ENCODE peak calls at places on chromosomes 6 and 20, in six cellular contexts. K is SK-N-SH, X is GM12878, S is K562, V is H1, R is HepG2. Q is an unnamed sample.

GRCh38 chr6:75922226-75922625 is 150.2 kb downstream of the IMPG1 start:
- DNase-seq in K (no peak), X (no peak), S (no peak), V (no peak), R (no peak), Q (no peak)

GRCh38 chr6:80132942-80133517 is 26.6 kb downstream of the BCKDHB start:
- DNase-seq in K (peak; percentile 39), X (no peak), S (peak; percentile 61), V (no peak), R (peak; percentile 27), Q (peak; percentile 52)

GRCh38 chr20:4812216-4812615 is 90.5 kb downstream of the PRND start:
- DNase-seq in K (no peak), X (no peak), S (no peak), V (no peak), R (no peak), Q (peak; percentile 84)

GRCh38 chr6:107561325-107561724 is 71.4 kb downstream of the SOBP start:
- DNase-seq in K (no peak), X (no peak), S (no peak), V (no peak), R (no peak), Q (no peak)

GRCh38 chr20:11366660-11367059 is 551.0 kb upstream of the BTBD3 start:
- DNase-seq in K (no peak), X (no peak), S (no peak), V (no peak), R (no peak), Q (no peak)

GRCh38 chr6:61649845-61650244 is 636.2 kb downstream of the KHDRBS2 start:
- DNase-seq in K (no peak), X (no peak), S (no peak), V (no peak), R (no peak), Q (no peak)

GRCh38 chr6:104986625-104987024 is 29.7 kb downstream of the LIN28B start:
- DNase-seq in K (no peak), X (no peak), S (no peak), V (no peak), R (no peak), Q (no peak)

GRCh38 chr6:138512615-138513014 is 13.3 kb upstream of the NHSL1 start:
- DNase-seq in K (no peak), X (no peak), S (no peak), V (no peak), R (no peak), Q (no peak)

GRCh38 chr20:33945391-33946079 is 48.2 kb upstream of the RALY start:
- DNase-seq in K (no peak), X (no peak), S (no peak), V (no peak), R (peak; percentile 55), Q (no peak)

GRCh38 chr6:42394151-42394550 is 57.6 kb downstream of the TRERF1 start:
- DNase-seq in K (no peak), X (no peak), S (no peak), V (no peak), R (no peak), Q (no peak)

GRCh38 chr6:38387994-38388393 is 251.7 kb downstream of the BTBD9 start:
- DNase-seq in K (peak; percentile 38), X (no peak), S (no peak), V (no peak), R (no peak), Q (no peak)

GRCh38 chr20:34008477-34008876 is 14.8 kb downstream of the RALY start:
- DNase-seq in K (no peak), X (no peak), S (no peak), V (no peak), R (no peak), Q (no peak)

GRCh38 chr20:34090645-34091044 is 21.4 kb downstream of the EIF2S2 start:
- DNase-seq in K (no peak), X (no peak), S (no peak), V (no peak), R (no peak), Q (no peak)

GRCh38 chr20:58697201-58697866 is 4.7 kb downstream of the NPEPL1 start:
- DNase-seq in K (no peak), X (no peak), S (peak; percentile 50), V (no peak), R (no peak), Q (no peak)

GRCh38 chr6:32838114-32838958 is at the start of gene TAP2:
- DNase-seq in K (peak; percentile 95), X (no peak), S (peak; percentile 96), V (no peak), R (peak; percentile 89), Q (peak; percentile 83)

GRCh38 chr20:1517010-1517409 is 25.8 kb upstream of the SIRPB2 start:
- DNase-seq in K (no peak), X (no peak), S (no peak), V (no peak), R (no peak), Q (no peak)

GRCh38 chr6:119978274-119978889 is 628.8 kb upstream of the MAN1A1 start:
- DNase-seq in K (peak; percentile 11), X (no peak), S (peak; percentile 14), V (no peak), R (peak; percentile 15), Q (no peak)

GRCh38 chr6:26534681-26535465 is 3.3 kb upstream of the HMGN4 start:
- DNase-seq in K (no peak), X (no peak), S (no peak), V (no peak), R (peak; percentile 65), Q (no peak)

GRCh38 chr6:17417817-17418216 is 24.4 kb downstream of the CAP2 start:
- DNase-seq in K (peak; percentile 16), X (no peak), S (no peak), V (peak; percentile 63), R (no peak), Q (no peak)
- H3K4me3 ChIP-seq in K (peak overlapping the region; percentile 23), X (no peak overlapping the region), S (no peak overlapping the region), V (no peak overlapping the region), R (no peak overlapping the region), Q (no peak overlapping the region)

GRCh38 chr6:2952557-2953095 is 18.7 kb downstream of the SERPINB6 start:
- DNase-seq in K (peak; percentile 88), X (no peak), S (peak; percentile 80), V (peak; percentile 89), R (peak; percentile 72), Q (peak; percentile 74)
- TF ChIP-seq GABPA in K (no peak), X (no peak), S (no peak), V (no peak), R (no peak), Q (no peak)

GRCh38 chr6:4316867-4317400 is 181.6 kb upstream of the ECI2 start:
- DNase-seq in K (no peak), X (no peak), S (peak; percentile 12), V (no peak), R (no peak), Q (peak; percentile 73)
- H3K4me3 ChIP-seq in K (no peak overlapping the region), X (no peak overlapping the region), S (no peak overlapping the region), V (no peak overlapping the region), R (no peak overlapping the region), Q (peak overlapping the region; percentile 17)

GRCh38 chr6:52019092-52019491 is 68.3 kb downstream of the PKHD1 start:
- DNase-seq in K (no peak), X (no peak), S (no peak), V (no peak), R (no peak), Q (no peak)
- TF ChIP-seq GABPA in K (no peak), X (no peak), S (no peak), V (no peak), R (no peak), Q (no peak)

DNA sequence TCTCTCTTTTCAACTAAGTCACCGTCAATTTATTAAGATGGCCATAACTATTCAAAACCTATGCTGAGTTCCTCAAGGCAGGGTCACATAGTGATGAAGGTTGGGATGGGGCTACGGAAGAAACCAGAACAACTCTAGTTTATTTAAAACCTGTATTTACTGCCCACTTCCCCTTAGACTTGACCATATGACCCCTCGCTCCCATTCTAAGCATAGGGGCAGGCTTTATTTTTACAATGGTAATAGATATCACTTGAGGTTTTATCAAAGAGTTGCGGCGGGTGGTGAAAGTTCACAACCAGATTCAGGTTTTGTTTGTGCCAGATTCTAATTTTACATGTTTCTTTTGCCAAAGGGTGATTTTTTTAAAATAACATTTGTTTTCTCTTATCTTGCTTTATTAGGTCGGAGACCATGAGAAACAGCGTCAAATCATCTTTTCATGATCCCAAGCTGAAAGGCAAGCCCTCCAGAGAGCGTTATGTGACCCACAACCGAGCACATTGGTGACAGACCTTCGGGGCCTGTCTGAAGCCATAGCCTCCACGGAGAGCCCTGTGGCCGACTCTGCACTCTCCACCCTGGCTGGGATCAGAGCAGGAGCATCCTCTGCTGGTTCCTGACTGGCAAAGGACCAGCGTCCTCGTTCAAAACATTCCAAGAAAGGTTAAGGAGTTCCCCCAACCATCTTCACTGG is 5.5 kb downstream of the EDN1 start:
- DNase-seq in K (no peak), X (no peak), S (no peak), V (no peak), R (no peak), Q (no peak)
- H3K4me3 ChIP-seq in K (no peak overlapping the region), X (no peak overlapping the region), S (no peak overlapping the region), V (no peak overlapping the region), R (no peak overlapping the region), Q (no peak overlapping the region)

GRCh38 chr6:142359271-142359960 is 57.6 kb downstream of the ADGRG6 start:
- DNase-seq in K (no peak), X (no peak), S (no peak), V (no peak), R (no peak), Q (no peak)
- TF ChIP-seq GABPA in K (no peak), X (no peak), S (no peak), V (no peak), R (no peak), Q (no peak)

GRCh38 chr6:84048588-84048987 is 15.0 kb downstream of the MRAP2 start:
- DNase-seq in K (no peak), X (no peak), S (no peak), V (no peak), R (no peak), Q (no peak)

GRCh38 chr6:84052883-84053241 is 19.3 kb downstream of the MRAP2 start:
- DNase-seq in K (no peak), X (no peak), S (no peak), V (no peak), R (no peak), Q (no peak)

GRCh38 chr6:84055646-84056045 is 22.1 kb downstream of the MRAP2 start:
- DNase-seq in K (no peak), X (no peak), S (no peak), V (no peak), R (no peak), Q (no peak)

GRCh38 chr6:84050408-84050807 is 16.8 kb downstream of the MRAP2 start:
- DNase-seq in K (no peak), X (no peak), S (peak; percentile 84), V (no peak), R (no peak), Q (peak; percentile 9)

GRCh38 chr6:84052204-84052882 is 18.8 kb downstream of the MRAP2 start:
- DNase-seq in K (peak; percentile 52), X (no peak), S (peak; percentile 84), V (peak; percentile 43), R (peak; percentile 35), Q (no peak)
- H3K4me3 ChIP-seq in K (no peak overlapping the region), X (no peak overlapping the region), S (peak overlapping the region; percentile 2), V (peak overlapping the region; percentile 35), R (peak overlapping the region; percentile 44), Q (no peak overlapping the region)

GRCh38 chr6:108752733-108753392 is 95.4 kb upstream of the ARMC2 start:
- DNase-seq in K (no peak), X (no peak), S (no peak), V (no peak), R (peak; percentile 73), Q (no peak)
- TF ChIP-seq GABPA in K (no peak), X (no peak), S (no peak), V (no peak), R (no peak), Q (no peak)

GRCh38 chr6:40586369-40586768 is 795 bp downstream of the LRFN2 start:
- DNase-seq in K (peak; percentile 62), X (no peak), S (no peak), V (no peak), R (no peak), Q (no peak)
- H3K4me3 ChIP-seq in K (no peak overlapping the region), X (no peak overlapping the region), S (no peak overlapping the region), V (peak overlapping the region; percentile 76), R (no peak overlapping the region), Q (no peak overlapping the region)